ENCODE peak calls at places on chromosomes 7 and 10, in four cellular contexts. W, B, L and M are unnamed samples.

GRCh38 chr10:102113956-102114857 is 6.0 kb downstream of the LDB1 start:
- DNase-seq in B (peak), L (peak), W (no peak), M (no peak)

GRCh38 chr7:778968-779451 is 51.9 kb upstream of the PRKAR1B start:
- DNase-seq in L (no peak), B (no peak), W (no peak), M (no peak)

GRCh38 chr7:23863209-23863798 is 153.3 kb downstream of the STK31 start:
- DNase-seq in L (no peak), B (peak), W (peak), M (peak)

GRCh38 chr7:106140406-106141173 is 28.5 kb upstream of the SYPL1 start:
- DNase-seq in L (no peak), W (no peak), B (no peak), M (no peak)

GRCh38 chr7:118153551-118154177 is 30.3 kb upstream of the LSM8 start:
- DNase-seq in L (no peak), W (peak), B (peak), M (peak)

GRCh38 chr7:13198036-13198435 is 510.6 kb downstream of the ARL4A start:
- DNase-seq in L (no peak), W (no peak), B (no peak), M (no peak)

GRCh38 chr7:82247814-82248433 is 195.7 kb downstream of the CACNA2D1 start:
- DNase-seq in L (no peak), W (no peak), B (no peak), M (peak)

GRCh38 chr7:124791876-124792446 is 26.4 kb upstream of the GPR37 start:
- DNase-seq in B (no peak), W (no peak), L (no peak), M (peak)

GRCh38 chr7:136677456-136678365 is 190.7 kb upstream of the CHRM2 start:
- DNase-seq in W (no peak), B (no peak), L (no peak), M (peak)

GRCh38 chr10:122181055-122181732 is 89.9 kb upstream of the BTBD16 start:
- DNase-seq in L (no peak), W (no peak), B (no peak), M (peak)

GRCh38 chr10:122185643-122186042 is 85.5 kb upstream of the BTBD16 start:
- DNase-seq in B (no peak), L (no peak), W (no peak), M (no peak)

GRCh38 chr10:122178655-122179054 is 92.4 kb upstream of the BTBD16 start:
- DNase-seq in W (no peak), B (no peak), L (no peak), M (no peak)

GRCh38 chr10:122186822-122187810 is 84.0 kb upstream of the BTBD16 start:
- DNase-seq in W (no peak), L (no peak), B (no peak), M (peak)

GRCh38 chr10:122181901-122182799 is 88.9 kb upstream of the BTBD16 start:
- DNase-seq in L (no peak), W (no peak), B (no peak), M (peak)
- TF ChIP-seq MAFK in L (no peak), W (no peak), B (no peak), M (no peak)

GRCh38 chr10:36173364-36173763 is 531.3 kb upstream of the FZD8 start:
- DNase-seq in W (no peak), B (no peak), L (no peak), M (no peak)
- H2AFZ ChIP-seq in W (no peak), B (no peak), L (no peak), M (no peak)

GRCh38 chr10:68275600-68276126 is 43.8 kb upstream of the ATOH7 start:
- DNase-seq in L (no peak), B (no peak), W (no peak), M (no peak)
- TF ChIP-seq MAFK in L (no peak), B (no peak), W (peak), M (no peak)

DNA sequence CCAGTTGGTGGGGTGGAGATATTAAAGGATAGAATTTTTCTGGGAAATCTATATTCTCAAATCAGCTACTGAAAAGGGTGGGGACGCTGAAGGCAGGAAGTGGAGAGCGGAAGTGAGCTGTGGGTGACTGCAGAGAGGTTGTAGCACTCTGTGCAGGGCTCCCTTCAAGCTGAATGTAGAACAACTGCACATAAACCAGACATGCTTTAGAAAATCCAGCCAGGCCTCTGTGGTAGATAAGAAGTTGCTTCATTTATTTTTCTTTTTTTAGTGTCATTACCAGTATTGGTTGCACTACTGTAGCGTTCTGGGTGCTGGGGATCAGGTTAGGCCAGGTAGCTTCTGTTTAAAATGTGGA is 127.8 kb downstream of the CELF2 start:
- DNase-seq in L (no peak), W (no peak), B (peak), M (no peak)
- H2AFZ ChIP-seq in L (no peak), W (no peak), B (peak), M (no peak)

GRCh38 chr7:47513741-47514241 is 68.1 kb downstream of the TNS3 start:
- DNase-seq in B (no peak), L (no peak), W (no peak), M (peak)
- TF ChIP-seq MAFK in B (no peak), L (no peak), W (no peak), M (no peak)

DNA sequence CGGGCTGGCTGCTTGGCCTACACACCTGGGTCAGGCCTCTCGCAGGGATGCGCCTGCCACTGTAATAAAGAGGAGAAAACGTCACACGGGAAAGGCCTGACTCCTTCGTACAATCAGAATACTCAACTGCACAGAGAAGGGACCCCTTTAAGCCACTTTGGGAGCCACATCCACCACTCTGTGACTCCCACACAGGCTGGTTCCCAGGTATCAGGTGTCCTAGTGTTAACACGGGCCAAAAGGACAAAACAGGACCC is 5.8 kb upstream of the ZNF736 start:
- DNase-seq in W (no peak), L (no peak), B (no peak), M (no peak)
- H2AFZ ChIP-seq in W (no peak), L (no peak), B (peak), M (peak)

DNA sequence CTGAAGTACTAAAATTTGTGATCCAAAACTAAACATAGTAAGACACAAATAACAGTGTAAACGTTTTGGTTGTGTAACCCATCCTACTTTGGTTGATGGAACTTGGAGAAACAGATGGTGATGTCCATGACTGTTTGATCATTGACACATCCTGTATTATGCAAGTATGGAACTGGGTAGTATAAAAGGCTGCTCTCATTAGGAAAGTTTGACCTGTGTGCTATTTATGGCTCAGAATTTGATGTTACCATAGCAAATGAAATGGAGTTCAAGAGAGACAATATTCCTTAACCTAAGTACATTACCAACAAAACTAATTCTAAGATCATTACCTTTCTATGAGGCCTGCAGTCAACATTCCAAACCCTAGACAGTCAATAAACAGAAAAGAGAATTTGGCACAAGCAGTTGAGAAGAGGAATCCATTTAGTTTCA is 39.9 kb downstream of the DKK1 start:
- DNase-seq in L (no peak), B (no peak), W (peak), M (peak)
- TF ChIP-seq MAFK in L (no peak), B (no peak), W (no peak), M (no peak)

GRCh38 chr10:621500-621899 is 68.0 kb downstream of the DIP2C start:
- DNase-seq in L (no peak), B (no peak), W (no peak), M (no peak)
- H2AFZ ChIP-seq in L (no peak), B (no peak), W (no peak), M (no peak)

DNA sequence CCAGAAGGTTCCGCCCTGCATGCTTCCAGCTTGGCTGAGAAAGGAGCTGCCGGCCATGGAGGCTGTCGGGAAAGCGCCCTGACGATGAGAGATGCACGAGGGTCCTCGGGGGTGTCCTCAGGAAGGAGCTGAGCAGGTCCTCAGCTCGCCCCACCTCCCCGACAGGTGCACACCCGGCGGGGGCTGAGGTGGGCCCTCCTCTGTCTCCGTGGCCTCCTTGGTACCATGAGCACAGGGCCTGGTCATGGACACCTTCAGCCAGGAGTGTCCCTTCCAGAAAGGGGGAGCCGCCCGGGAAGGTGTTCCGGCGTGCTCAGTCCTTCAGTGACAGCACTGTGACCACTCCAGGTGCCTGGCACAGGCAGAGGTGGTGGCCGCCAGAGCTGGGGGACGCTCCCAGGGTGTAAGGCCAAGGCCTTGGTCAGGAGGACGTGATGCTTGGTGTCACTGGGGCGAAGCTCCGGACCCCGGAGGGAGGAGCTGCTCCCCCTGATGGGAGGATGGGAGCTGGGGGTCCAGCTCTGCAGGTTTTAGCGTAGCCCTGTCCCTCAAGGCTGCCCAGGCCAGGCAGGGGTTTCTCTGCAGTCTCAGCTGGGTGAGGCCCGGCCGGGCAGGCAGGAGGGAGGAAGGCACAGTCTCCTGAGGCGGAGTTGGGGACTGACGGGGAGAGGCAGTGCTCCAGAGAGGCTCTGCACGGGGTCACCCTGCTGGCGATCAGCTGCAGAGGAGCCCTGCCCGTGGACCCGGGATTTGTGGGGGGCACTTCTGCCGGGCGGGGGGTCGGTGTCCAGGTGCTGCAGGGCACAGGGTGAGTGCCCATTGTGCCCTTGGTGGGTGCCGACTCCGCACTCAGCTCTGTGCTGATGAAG is 56.6 kb upstream of the DNAJB6 start:
- DNase-seq in W (no peak), L (no peak), B (no peak), M (no peak)
- TF ChIP-seq MAFK in W (no peak), L (no peak), B (no peak), M (no peak)

DNA sequence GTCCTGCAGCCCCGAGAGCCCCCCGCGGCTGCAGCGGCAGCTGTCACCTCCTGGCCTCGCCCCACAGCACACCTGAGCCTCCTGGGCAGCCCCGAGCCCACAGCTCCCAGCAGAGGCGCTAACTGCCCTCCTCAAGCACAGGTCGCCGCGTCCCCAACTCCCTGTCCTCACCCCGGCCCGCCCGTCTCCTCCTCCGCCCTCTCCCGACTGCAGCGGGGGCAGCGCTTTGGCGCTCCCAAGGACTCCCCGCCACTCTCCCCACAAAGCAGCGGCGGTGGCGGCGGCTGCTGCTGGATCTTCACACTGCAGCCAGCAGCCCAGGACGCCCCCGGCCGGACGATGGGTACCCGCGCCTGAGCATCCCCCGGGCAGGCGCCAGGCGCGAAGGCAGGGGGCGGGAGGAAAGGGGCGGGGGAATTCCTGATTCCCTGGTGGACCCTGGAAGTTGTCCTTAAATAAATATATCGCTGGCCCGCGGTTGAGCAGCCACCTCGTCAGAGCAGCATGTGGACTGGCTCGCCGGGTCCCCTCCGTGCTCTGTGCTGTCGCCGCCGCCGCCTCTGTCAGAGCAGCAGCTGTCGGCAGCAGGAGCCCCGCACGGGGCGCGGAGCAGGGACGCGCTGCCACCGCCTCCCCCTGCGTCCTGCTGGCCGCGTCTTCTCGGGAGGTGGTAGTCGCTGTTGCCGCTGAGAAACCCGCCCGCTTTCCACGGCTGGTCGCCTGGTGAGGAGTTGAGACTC is at the start of gene ZNF804B:
- DNase-seq in W (no peak), L (peak), B (peak), M (no peak)
- H2AFZ ChIP-seq in W (peak), L (peak), B (peak), M (no peak)